ENCODE peak calls at places on chromosomes 4 and X, in seven cellular contexts. P, O, Y, C, A, J and H are unnamed samples.

GRCh38 chrX:56788717-56789122 is 59.7 kb downstream of the NBDY start:
- DNase-seq in P (peak), O (peak), Y (peak), C (no peak), A (no peak), J (no peak), H (no peak)

GRCh38 chrX:106802388-106803275 is at the start of gene TBC1D8B:
- DNase-seq in P (peak), O (peak), Y (peak), C (peak), A (peak), J (peak), H (peak)

GRCh38 chrX:105821471-105822081 is 763 bp upstream of the NRK start:
- DNase-seq in P (no peak), O (no peak), Y (no peak), C (no peak), A (no peak), J (peak), H (peak)

GRCh38 chrX:133593531-133593930 is 178.2 kb upstream of the GPC4 start:
- DNase-seq in P (no peak), O (no peak), Y (no peak), C (no peak), A (no peak), J (no peak), H (no peak)

GRCh38 chrX:103607385-103608304 is at the start of gene TCEAL3:
- DNase-seq in P (peak), O (no peak), Y (no peak), C (peak), A (no peak), J (peak), H (no peak)

GRCh38 chr4:680931-681645 is 6.7 kb downstream of the MYL5 start:
- DNase-seq in P (peak), O (no peak), Y (no peak), C (peak), A (peak), J (peak), H (peak)

GRCh38 chr4:112840061-112840460 is 203.1 kb downstream of the LARP7 start:
- DNase-seq in P (peak), O (no peak), Y (no peak), C (no peak), A (no peak), J (no peak), H (no peak)

GRCh38 chr4:12879500-12879899 is 604.6 kb downstream of the RAB28 start:
- DNase-seq in P (no peak), O (no peak), Y (no peak), C (no peak), A (no peak), J (no peak), H (no peak)

DNA sequence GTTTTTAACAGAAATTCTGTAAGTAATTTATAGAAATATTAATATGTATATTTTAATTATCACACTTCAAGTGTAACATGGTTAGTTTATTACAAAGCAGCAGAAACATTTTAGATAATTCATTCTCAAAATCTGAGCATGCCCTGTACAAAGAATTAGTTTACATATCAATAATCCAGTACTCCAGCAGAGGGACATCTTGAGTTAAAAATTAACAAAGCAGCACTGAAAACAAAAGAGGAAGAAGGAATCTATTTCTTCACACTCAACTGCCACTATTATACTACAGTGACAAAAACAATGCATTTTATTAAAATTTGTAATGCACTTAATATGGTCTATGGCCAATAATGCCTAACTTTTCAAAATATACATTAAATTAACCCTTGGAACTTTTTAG is 179.1 kb upstream of the KLHL4 start:
- DNase-seq in P (peak), O (peak), Y (peak), C (no peak), A (no peak), J (no peak), H (no peak)
- TF ChIP-seq CTCF in P (peak), O (peak), Y (no peak), C (no peak), A (peak), J (peak), H (peak)

DNA sequence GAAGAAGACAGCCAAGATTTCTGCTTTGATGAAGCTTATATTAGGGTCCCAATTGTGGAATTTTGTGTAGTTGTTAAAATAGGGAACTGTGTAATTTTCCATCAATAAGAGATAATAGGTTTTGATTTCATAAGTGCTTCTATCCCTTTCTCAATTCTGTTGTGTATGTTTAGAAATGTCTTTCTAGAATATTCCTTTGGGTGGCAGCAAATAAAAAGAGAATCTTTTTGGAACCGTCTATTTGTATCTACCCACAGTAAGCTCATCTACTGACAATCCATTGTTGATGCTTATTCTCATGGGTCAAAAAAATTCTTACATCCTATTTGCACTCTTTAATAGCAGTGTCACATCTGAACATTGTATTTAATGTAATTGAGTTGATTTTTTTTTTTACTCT is 61.7 kb downstream of the TMA16 start:
- DNase-seq in P (no peak), O (peak), Y (no peak), C (no peak), A (no peak), J (no peak), H (no peak)
- TF ChIP-seq CTCF in P (no peak), O (peak), Y (no peak), C (no peak), A (no peak), J (peak), H (peak)

GRCh38 chr4:151472297-151472696 is 63.3 kb downstream of the FHIP1A start:
- DNase-seq in P (no peak), O (no peak), Y (no peak), C (no peak), A (no peak), J (no peak), H (no peak)
- TF ChIP-seq CTCF in P (no peak), O (no peak), Y (no peak), C (no peak), A (no peak), J (no peak), H (no peak)

DNA sequence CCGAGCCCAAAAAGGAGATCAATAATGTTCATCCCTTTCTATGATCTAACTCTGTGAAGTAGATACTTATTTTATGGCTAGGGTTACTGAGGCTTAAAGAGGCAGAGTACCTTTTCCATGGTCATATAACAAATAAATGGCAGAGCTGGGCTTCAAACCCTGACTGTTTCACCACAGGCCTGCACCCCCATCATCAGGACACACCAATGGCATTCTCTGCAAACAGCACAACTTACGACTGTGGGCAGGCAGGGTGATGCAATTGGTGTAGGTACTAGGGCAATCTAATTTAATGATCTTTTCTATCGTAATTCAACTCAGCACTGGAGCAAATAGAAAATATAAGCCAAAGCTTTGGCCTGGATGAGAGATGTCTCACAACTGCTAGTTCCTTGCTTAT is 118.8 kb upstream of the CBR4 start:
- DNase-seq in P (no peak), O (no peak), Y (no peak), C (no peak), A (no peak), J (no peak), H (no peak)
- TF ChIP-seq CTCF in P (no peak), O (no peak), Y (no peak), C (no peak), A (no peak), J (no peak), H (no peak)

DNA sequence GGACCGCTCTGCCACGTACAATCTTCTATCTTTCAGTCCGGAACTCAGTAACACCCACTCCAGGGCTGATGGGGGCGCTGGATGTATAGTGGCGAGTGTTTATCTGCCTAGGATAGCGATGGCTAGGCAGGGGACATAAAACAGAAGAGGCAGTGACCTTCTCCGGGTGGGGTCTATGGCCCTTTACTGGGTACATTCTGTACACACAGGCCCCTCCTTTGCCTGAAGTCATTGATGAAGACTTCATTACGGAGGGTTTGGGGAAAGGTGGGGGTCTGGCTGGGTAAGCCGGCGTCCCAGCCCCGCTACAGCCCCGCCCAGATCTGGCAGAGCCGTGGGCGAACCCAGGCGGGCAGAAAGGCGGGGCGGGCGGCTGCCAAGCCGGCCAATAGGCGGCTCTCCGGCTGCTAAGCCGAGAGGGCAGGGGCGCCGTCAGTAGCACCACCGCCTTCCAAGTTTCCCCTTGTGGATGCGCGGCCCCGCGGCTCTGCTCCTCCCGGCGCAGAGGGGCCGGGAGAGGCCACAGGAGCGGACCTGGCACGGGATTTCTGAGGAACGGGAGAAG is at the start of gene CHST7:
- DNase-seq in P (no peak), O (peak), Y (peak), C (peak), A (no peak), J (peak), H (peak)
- TF ChIP-seq CTCF in P (peak), O (peak), Y (peak), C (no peak), A (no peak), J (peak), H (peak)

GRCh38 chr4:116599859-116600258 is 485.5 kb downstream of the TRAM1L1 start:
- DNase-seq in P (no peak), O (peak), Y (no peak), C (no peak), A (no peak), J (no peak), H (no peak)
- TF ChIP-seq CTCF in P (no peak), O (peak), Y (peak), C (no peak), A (no peak), J (no peak), H (peak)

GRCh38 chrX:47843363-47843762 is 6.7 kb downstream of the ZNF81 start:
- DNase-seq in P (no peak), O (no peak), Y (no peak), C (no peak), A (no peak), J (no peak), H (no peak)
- TF ChIP-seq CTCF in P (no peak), O (no peak), Y (no peak), C (no peak), A (no peak), J (no peak), H (no peak)

DNA sequence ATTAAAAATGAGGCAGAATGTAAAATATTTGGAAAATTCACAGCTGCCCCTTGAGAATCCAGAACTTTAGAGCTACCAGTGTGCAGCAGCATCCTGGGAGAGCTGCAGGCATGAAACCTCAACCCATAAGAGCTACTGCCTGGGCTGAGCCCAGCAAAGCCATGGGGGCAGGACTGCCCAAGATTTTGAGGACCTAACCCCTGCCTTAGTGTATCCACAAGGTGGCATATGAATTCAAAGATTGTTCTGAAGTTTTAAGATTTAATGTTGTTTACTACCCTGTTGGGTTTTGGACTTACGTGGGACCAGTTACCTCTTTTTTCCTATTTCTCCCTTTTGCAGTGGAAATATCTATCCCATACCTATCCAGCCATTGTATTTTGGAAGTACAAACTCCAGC is 26.4 kb downstream of the CASP6 start:
- DNase-seq in P (no peak), O (no peak), Y (no peak), C (no peak), A (no peak), J (no peak), H (no peak)
- TF ChIP-seq CTCF in P (no peak), O (no peak), Y (peak), C (no peak), A (no peak), J (no peak), H (no peak)

DNA sequence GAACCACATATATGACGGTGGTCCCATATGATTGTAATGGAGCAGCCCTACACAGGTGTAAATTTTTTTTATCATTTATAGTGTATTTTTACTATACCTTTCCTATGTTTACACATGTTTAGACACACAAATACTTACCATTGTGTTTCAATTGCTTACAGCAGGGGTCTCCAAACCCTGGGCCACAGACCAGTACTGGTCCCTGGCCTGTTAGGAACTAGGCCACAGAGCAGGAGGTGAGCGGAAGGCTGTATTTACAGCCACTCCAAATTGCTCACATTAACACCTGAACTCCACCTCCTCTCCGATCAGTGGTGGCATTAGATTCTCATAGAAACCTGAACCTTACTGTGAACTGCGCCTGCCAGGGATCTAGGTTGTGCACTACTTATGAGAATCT is 201.8 kb upstream of the NDST4 start:
- DNase-seq in P (no peak), O (no peak), Y (no peak), C (no peak), A (no peak), J (no peak), H (no peak)
- TF ChIP-seq CTCF in P (no peak), O (no peak), Y (no peak), C (no peak), A (no peak), J (no peak), H (no peak)